ENCODE peak calls at places on chromosomes 16 and 17, in six cellular contexts. One of them, this sample, is unnamed.

GRCh38 chr16:54456291-54456690 is 169.7 kb upstream of the IRX3 start:
- DNase-seq in stomach: no peak
- DNase-seq in PC-9: no peak
- DNase-seq in RWPE1: no peak
- DNase-seq in dorsolateral prefrontal cortex: no peak
- DNase-seq in sigmoid colon: no peak
- DNase-seq in this sample: no peak

GRCh38 chr17:929547-929946 is 50.0 kb downstream of the NXN start:
- DNase-seq in dorsolateral prefrontal cortex: no peak
- DNase-seq in PC-9: no peak
- DNase-seq in stomach: no peak
- DNase-seq in sigmoid colon: no peak
- DNase-seq in RWPE1: no peak
- DNase-seq in this sample: no peak

GRCh38 chr16:4561565-4561964 is 5.4 kb downstream of the C16orf96 start:
- DNase-seq in RWPE1: no peak
- DNase-seq in dorsolateral prefrontal cortex: peak; percentile 45
- DNase-seq in stomach: no peak
- DNase-seq in PC-9: no peak
- DNase-seq in sigmoid colon: no peak
- DNase-seq in this sample: no peak

GRCh38 chr17:29071303-29071702 is 28.4 kb downstream of the PIPOX start:
- DNase-seq in RWPE1: no peak
- DNase-seq in stomach: no peak
- DNase-seq in sigmoid colon: no peak
- DNase-seq in dorsolateral prefrontal cortex: no peak
- DNase-seq in PC-9: no peak
- DNase-seq in this sample: no peak

GRCh38 chr17:81365601-81366585 is 29.4 kb upstream of the BAHCC1 start:
- DNase-seq in dorsolateral prefrontal cortex: no peak
- DNase-seq in stomach: peak; percentile 95
- DNase-seq in RWPE1: peak; percentile 89
- DNase-seq in sigmoid colon: peak; percentile 92
- DNase-seq in PC-9: peak; percentile 88
- DNase-seq in this sample: no peak

GRCh38 chr16:22220714-22221113 is 14.6 kb downstream of the EEF2K start:
- DNase-seq in PC-9: no peak
- DNase-seq in RWPE1: no peak
- DNase-seq in stomach: peak; percentile 55
- DNase-seq in sigmoid colon: no peak
- DNase-seq in dorsolateral prefrontal cortex: peak; percentile 71
- DNase-seq in this sample: no peak

GRCh38 chr16:74469946-74470478 is 48.7 kb upstream of the CLEC18B start:
- DNase-seq in sigmoid colon: no peak
- DNase-seq in RWPE1: no peak
- DNase-seq in PC-9: no peak
- DNase-seq in stomach: no peak
- DNase-seq in dorsolateral prefrontal cortex: no peak
- DNase-seq in this sample: no peak

GRCh38 chr16:48117217-48118105 is 38.3 kb downstream of the ABCC12 start:
- DNase-seq in sigmoid colon: no peak
- DNase-seq in dorsolateral prefrontal cortex: peak; percentile 36
- DNase-seq in stomach: no peak
- DNase-seq in PC-9: peak; percentile 46
- DNase-seq in RWPE1: peak; percentile 42
- DNase-seq in this sample: no peak

GRCh38 chr17:76684756-76685155 is 26.0 kb downstream of the MXRA7 start:
- DNase-seq in sigmoid colon: no peak
- DNase-seq in dorsolateral prefrontal cortex: no peak
- DNase-seq in PC-9: no peak
- DNase-seq in stomach: no peak
- DNase-seq in RWPE1: no peak
- DNase-seq in this sample: no peak

GRCh38 chr17:27553019-27553511 is 77.9 kb upstream of the LGALS9 start:
- DNase-seq in stomach: no peak
- DNase-seq in sigmoid colon: no peak
- DNase-seq in dorsolateral prefrontal cortex: no peak
- DNase-seq in PC-9: peak; percentile 16
- DNase-seq in RWPE1: peak; percentile 63
- DNase-seq in this sample: no peak
- H3K27ac ChIP-seq in stomach: peak overlapping the region; percentile 51
- H3K27ac ChIP-seq in sigmoid colon: peak overlapping the region; percentile 55
- H3K27ac ChIP-seq in dorsolateral prefrontal cortex: no peak overlapping the region
- H3K27ac ChIP-seq in PC-9: peak overlapping the region; percentile 86
- H3K27ac ChIP-seq in RWPE1: peak overlapping the region; percentile 44
- H3K27ac ChIP-seq in this sample: no peak overlapping the region

GRCh38 chr17:22507823-22508222 is 815.5 kb downstream of the KCNJ18 start:
- DNase-seq in stomach: no peak
- DNase-seq in dorsolateral prefrontal cortex: no peak
- DNase-seq in RWPE1: no peak
- DNase-seq in PC-9: peak; percentile 21
- DNase-seq in sigmoid colon: no peak
- DNase-seq in this sample: no peak
- H3K27ac ChIP-seq in stomach: no peak overlapping the region
- H3K27ac ChIP-seq in dorsolateral prefrontal cortex: no peak overlapping the region
- H3K27ac ChIP-seq in RWPE1: no peak overlapping the region
- H3K27ac ChIP-seq in PC-9: no peak overlapping the region
- H3K27ac ChIP-seq in sigmoid colon: no peak overlapping the region
- H3K27ac ChIP-seq in this sample: no peak overlapping the region

DNA sequence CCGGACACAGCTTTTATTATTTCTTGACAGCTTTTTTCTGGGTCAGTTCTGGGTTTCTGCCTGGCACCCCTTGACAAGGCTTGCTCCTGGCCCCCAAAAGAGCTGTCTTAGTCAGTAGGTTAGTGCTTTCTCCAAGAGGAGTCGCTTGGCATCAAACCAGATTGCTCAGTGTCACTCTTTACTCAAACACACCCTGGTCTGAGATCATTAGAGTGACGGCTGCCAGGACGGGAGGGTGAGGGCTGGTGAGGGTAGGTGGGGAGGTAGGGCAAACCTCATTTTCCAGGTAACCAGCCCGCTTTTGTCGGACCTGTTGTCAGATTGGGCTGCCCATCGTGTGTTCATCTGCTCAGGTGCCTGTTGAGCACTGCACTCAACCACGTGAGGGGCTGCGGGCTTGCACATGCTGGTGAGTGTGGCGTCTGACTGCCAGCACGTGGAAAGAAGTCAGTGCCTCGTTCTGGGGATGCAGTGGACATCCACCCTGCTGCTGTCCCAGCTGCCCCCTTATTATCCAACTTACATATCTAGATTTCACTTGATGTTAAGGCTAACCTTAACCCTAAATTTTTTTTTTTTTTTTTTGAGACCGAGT is 12.4 kb downstream of the TMEM94 start:
- DNase-seq in RWPE1: no peak
- DNase-seq in dorsolateral prefrontal cortex: no peak
- DNase-seq in PC-9: no peak
- DNase-seq in sigmoid colon: no peak
- DNase-seq in stomach: peak; percentile 36
- DNase-seq in this sample: no peak
- H3K27ac ChIP-seq in RWPE1: no peak overlapping the region
- H3K27ac ChIP-seq in dorsolateral prefrontal cortex: peak overlapping the region; percentile 86
- H3K27ac ChIP-seq in PC-9: no peak overlapping the region
- H3K27ac ChIP-seq in sigmoid colon: no peak overlapping the region
- H3K27ac ChIP-seq in stomach: peak overlapping the region; percentile 52
- H3K27ac ChIP-seq in this sample: no peak overlapping the region

GRCh38 chr17:78416311-78416711 is 37.9 kb downstream of the PGS1 start:
- DNase-seq in PC-9: no peak
- DNase-seq in RWPE1: no peak
- DNase-seq in dorsolateral prefrontal cortex: no peak
- DNase-seq in sigmoid colon: no peak
- DNase-seq in stomach: peak; percentile 51
- DNase-seq in this sample: no peak
- H3K27ac ChIP-seq in PC-9: no peak overlapping the region
- H3K27ac ChIP-seq in RWPE1: peak overlapping the region; percentile 16
- H3K27ac ChIP-seq in dorsolateral prefrontal cortex: peak overlapping the region; percentile 85
- H3K27ac ChIP-seq in sigmoid colon: peak overlapping the region; percentile 77
- H3K27ac ChIP-seq in stomach: peak overlapping the region; percentile 89
- H3K27ac ChIP-seq in this sample: no peak overlapping the region